ENCODE peak calls at places on chromosomes 13 and 19, in five cellular contexts. Q is HCT116, K is HepG2, E is K562, X is H1. D is an unnamed sample.
A peak's percentile ranks its signal among the peaks of the same experiment; 100 is the strongest.

GRCh38 chr19:53906211-53907192 is 2.6 kb upstream of the CACNG7 start:
- DNase-seq in X (no peak), K (no peak), Q (no peak), E (peak; percentile 40), D (no peak)

GRCh38 chr13:86282450-86282849 is 483.2 kb upstream of the SLITRK6 start:
- DNase-seq in K (no peak), X (no peak), Q (no peak), E (no peak), D (no peak)

GRCh38 chr13:35781044-35781443 is 304.6 kb upstream of the MAB21L1 start:
- DNase-seq in E (no peak), X (no peak), Q (no peak), K (no peak), D (no peak)

GRCh38 chr19:40282920-40283319 is 2.2 kb downstream of the AKT2 start:
- DNase-seq in X (no peak), E (no peak), K (no peak), Q (no peak), D (no peak)

GRCh38 chr13:110560606-110561334 is 752 bp downstream of the RAB20 start:
- DNase-seq in E (peak; percentile 44), K (peak; percentile 49), Q (no peak), X (no peak), D (peak; percentile 22)

GRCh38 chr19:35216833-35217707 is 11.5 kb downstream of the FAM187B start:
- DNase-seq in X (no peak), E (peak; percentile 57), K (no peak), Q (no peak), D (no peak)

GRCh38 chr19:17041994-17042393 is 15.4 kb upstream of the CPAMD8 start:
- DNase-seq in Q (no peak), X (no peak), E (no peak), K (no peak), D (no peak)

GRCh38 chr19:590396-590745 is 690 bp downstream of the HCN2 start:
- DNase-seq in X (no peak), K (no peak), Q (no peak), E (peak; percentile 69), D (no peak)

GRCh38 chr19:11089254-11090013 is at the start of gene LDLR:
- DNase-seq in K (peak; percentile 95), Q (peak; percentile 92), X (peak; percentile 85), E (peak; percentile 98), D (peak; percentile 90)

GRCh38 chr19:8517551-8518442 is 3.8 kb upstream of the ZNF414 start:
- DNase-seq in E (no peak), K (no peak), Q (no peak), X (no peak), D (no peak)

GRCh38 chr13:37429976-37430375 is 168.6 kb downstream of the POSTN start:
- DNase-seq in E (no peak), K (no peak), X (no peak), Q (no peak), D (no peak)

GRCh38 chr13:35840991-35841604 is 290.1 kb downstream of the DCLK1 start:
- DNase-seq in K (no peak), X (no peak), E (no peak), Q (no peak), D (no peak)

GRCh38 chr13:82749551-82749950 is 1132.7 kb downstream of the SLITRK1 start:
- DNase-seq in Q (no peak), K (no peak), E (no peak), X (no peak), D (no peak)

GRCh38 chr13:45737571-45738002 is 35.5 kb downstream of the CBY2 start:
- DNase-seq in K (no peak), X (no peak), Q (peak; percentile 16), E (peak; percentile 17), D (peak; percentile 9)

GRCh38 chr13:34942732-34943674 is 933 bp downstream of the NBEA start:
- DNase-seq in Q (no peak), K (no peak), X (no peak), E (no peak), D (no peak)

GRCh38 chr13:74067818-74068217 is 66.4 kb downstream of the KLF12 start:
- DNase-seq in Q (no peak), E (no peak), K (no peak), X (no peak), D (no peak)

GRCh38 chr13:50025446-50025845 is 10.2 kb downstream of the KCNRG start:
- DNase-seq in K (no peak), E (no peak), Q (no peak), X (no peak), D (no peak)

GRCh38 chr13:31374682-31375081 is 174.9 kb downstream of the B3GLCT start:
- DNase-seq in E (peak; percentile 5), X (no peak), K (no peak), Q (no peak), D (no peak)

GRCh38 chr19:35577918-35578317 is 8.1 kb upstream of the PMIS2 start:
- DNase-seq in E (no peak), Q (no peak), X (no peak), K (no peak), D (no peak)

GRCh38 chr13:25992076-25992475 is 59.7 kb downstream of the SHISA2 start:
- DNase-seq in E (no peak), Q (no peak), X (no peak), K (no peak), D (no peak)

GRCh38 chr19:32599736-32600157 is 18.8 kb downstream of the PDCD5 start:
- DNase-seq in E (peak; percentile 80), X (no peak), Q (peak; percentile 55), K (peak; percentile 57), D (peak; percentile 15)

GRCh38 chr19:8307400-8307964 is 676 bp downstream of the CD320 start:
- DNase-seq in Q (no peak), E (peak; percentile 55), K (peak; percentile 23), X (no peak), D (no peak)

DNA sequence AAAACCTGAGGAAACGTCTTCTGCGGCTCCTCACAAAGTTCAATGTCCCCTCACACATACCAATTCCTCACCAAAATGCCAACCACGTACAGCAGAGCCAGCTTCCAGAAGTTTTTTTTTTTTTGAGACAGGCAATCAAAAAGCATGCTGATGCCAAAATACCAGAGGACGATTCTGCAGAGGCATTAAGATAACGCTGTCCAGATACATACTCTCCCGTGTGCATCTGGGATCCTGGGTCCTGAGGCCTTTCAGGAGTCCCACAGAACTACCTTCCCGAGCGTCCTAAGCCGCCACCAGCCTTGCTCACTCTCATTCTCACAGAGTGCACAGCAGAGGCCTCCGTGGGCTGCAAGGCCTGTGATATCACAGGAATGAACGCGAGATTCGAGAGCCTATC is 5.0 kb downstream of the DCUN1D2 start:
- DNase-seq in Q (no peak), K (no peak), E (no peak), X (no peak), D (no peak)
- TF ChIP-seq ZNF274 in Q (no peak), K (no peak), E (no peak), X (no peak), D (no peak)

DNA sequence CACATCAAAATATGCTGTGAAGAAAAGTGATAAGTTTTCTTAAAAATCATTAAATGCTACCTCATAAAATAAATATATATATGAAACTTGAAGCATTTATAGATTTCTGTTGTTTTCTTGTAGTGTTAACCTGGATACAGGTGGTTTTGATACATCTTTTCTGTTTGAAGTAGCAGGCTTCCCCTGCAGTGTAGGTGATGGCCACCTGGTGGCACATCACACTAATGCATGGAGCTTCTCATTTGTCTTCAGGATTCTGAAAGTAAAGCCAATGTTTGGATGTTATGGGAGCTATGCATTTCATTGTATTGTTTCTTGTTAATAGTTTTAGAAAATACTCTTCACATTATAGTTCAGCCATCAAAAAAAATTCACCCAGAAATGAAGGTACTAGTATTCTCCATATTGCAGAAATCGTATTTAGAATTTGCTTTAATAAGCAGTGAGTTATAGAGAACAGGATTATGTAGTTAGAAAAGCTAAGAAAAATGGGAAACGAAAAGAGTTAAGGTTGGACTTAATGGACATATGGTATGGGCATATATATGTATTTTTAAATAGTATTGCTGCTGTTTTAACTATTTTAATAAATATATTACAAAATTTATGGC is 18.7 kb downstream of the GPR180 start:
- DNase-seq in E (peak; percentile 68), Q (peak; percentile 15), X (no peak), K (peak; percentile 39), D (no peak)
- TF ChIP-seq ZNF274 in E (no peak), Q (no peak), X (no peak), K (no peak), D (no peak)

GRCh38 chr19:18696023-18696422 is 12.5 kb downstream of the CRTC1 start:
- DNase-seq in Q (no peak), X (no peak), E (peak; percentile 52), K (no peak), D (no peak)

GRCh38 chr19:18698321-18699167 is 15.1 kb downstream of the CRTC1 start:
- DNase-seq in X (no peak), K (no peak), Q (no peak), E (no peak), D (no peak)

GRCh38 chr19:18700501-18701249 is 17.2 kb downstream of the CRTC1 start:
- DNase-seq in X (no peak), E (peak; percentile 94), Q (no peak), K (no peak), D (no peak)

GRCh38 chr19:18699403-18700054 is 16.0 kb downstream of the CRTC1 start:
- DNase-seq in Q (no peak), K (no peak), X (no peak), E (peak; percentile 47), D (no peak)

GRCh38 chr19:18697680-18698079 is 14.2 kb downstream of the CRTC1 start:
- DNase-seq in X (no peak), Q (no peak), E (no peak), K (no peak), D (no peak)
- TF ChIP-seq ZNF274 in X (no peak), Q (no peak), E (no peak), K (no peak), D (no peak)

GRCh38 chr13:98050041-98050466 is 92.8 kb upstream of the FARP1 start:
- DNase-seq in X (no peak), Q (no peak), E (no peak), K (peak; percentile 78), D (no peak)
- TF ChIP-seq ZNF274 in X (no peak), Q (no peak), E (no peak), K (no peak), D (no peak)

GRCh38 chr19:29804493-29804892 is 7.3 kb upstream of the CCNE1 start:
- DNase-seq in E (no peak), K (no peak), Q (no peak), X (no peak), D (no peak)

GRCh38 chr19:29807870-29808405 is 3.9 kb upstream of the CCNE1 start:
- DNase-seq in K (no peak), X (no peak), Q (no peak), E (no peak), D (no peak)

GRCh38 chr19:29805026-29805925 is 6.5 kb upstream of the CCNE1 start:
- DNase-seq in E (no peak), Q (no peak), X (no peak), K (peak; percentile 77), D (no peak)

GRCh38 chr19:29806098-29806866 is 5.5 kb upstream of the CCNE1 start:
- DNase-seq in Q (no peak), E (peak; percentile 75), K (peak; percentile 52), X (no peak), D (no peak)

DNA sequence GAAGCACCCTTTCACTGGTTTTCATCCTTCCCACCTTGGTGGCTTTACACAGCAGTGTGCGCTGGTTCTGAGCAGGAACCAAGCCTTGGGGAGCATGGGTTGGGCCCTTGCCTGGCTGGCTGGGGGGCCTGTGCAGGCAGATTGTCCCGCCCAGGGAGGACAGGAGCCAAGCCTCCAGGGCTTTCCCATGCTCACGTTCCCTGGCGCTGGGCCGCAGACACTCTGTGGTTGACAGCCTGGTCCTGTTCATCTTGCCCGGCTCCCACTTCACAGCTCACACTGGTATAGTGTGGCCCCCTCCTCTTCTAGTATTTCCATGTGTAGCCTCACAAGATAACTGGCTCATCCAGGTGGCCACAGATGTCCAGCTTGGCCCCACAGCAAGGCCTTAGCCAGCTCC is 4.6 kb upstream of the CCNE1 start:
- DNase-seq in K (no peak), X (no peak), Q (no peak), E (no peak), D (no peak)
- TF ChIP-seq ZNF274 in K (no peak), X (no peak), Q (no peak), E (no peak), D (no peak)